ENCODE peak calls at places on chromosomes 1 and 21, in seven cellular contexts. U is mesenchymal stem cell, D is IMR-90, Y is mesendoderm, C is H9, O is H1, R is trophoblast cell. W is an unnamed sample.

GRCh38 chr1:102191723-102192122 is 195.0 kb upstream of the OLFM3 start:
- DNase-seq in U (peak), D (no peak), Y (peak), C (peak), O (no peak), R (peak), W (peak)

GRCh38 chr1:62912028-62912638 is 128.2 kb downstream of the ATG4C start:
- DNase-seq in U (peak), D (peak), Y (peak), C (no peak), O (no peak), R (peak), W (no peak)

GRCh38 chr1:67883069-67883468 is 49.8 kb upstream of the GNG12 start:
- DNase-seq in U (no peak), D (peak), Y (no peak), C (no peak), O (no peak), R (no peak), W (no peak)

GRCh38 chr1:172154571-172154970 is 265.9 kb upstream of the C1orf105 start:
- DNase-seq in U (peak), D (peak), Y (no peak), C (no peak), O (no peak), R (no peak), W (no peak)

GRCh38 chr1:206021796-206022365 is 1.8 kb downstream of the CTSE start:
- DNase-seq in U (no peak), D (peak), Y (no peak), C (no peak), O (no peak), R (no peak), W (no peak)

GRCh38 chr1:92038695-92039346 is 9.0 kb downstream of the EPHX4 start:
- DNase-seq in U (no peak), D (peak), Y (no peak), C (no peak), O (no peak), R (peak), W (no peak)

GRCh38 chr1:192604979-192605620 is 29.5 kb downstream of the RGS1 start:
- DNase-seq in U (peak), D (no peak), Y (no peak), C (no peak), O (no peak), R (no peak), W (no peak)

GRCh38 chr21:33654412-33654811 is 12.1 kb downstream of the ITSN1 start:
- DNase-seq in U (no peak), D (no peak), Y (no peak), C (no peak), O (no peak), R (no peak), W (no peak)

GRCh38 chr1:179447489-179447888 is 81.7 kb downstream of the AXDND1 start:
- DNase-seq in U (no peak), D (peak), Y (peak), C (peak), O (peak), R (peak), W (no peak)

GRCh38 chr1:171740356-171740863 is 1.5 kb downstream of the VAMP4 start:
- DNase-seq in U (peak), D (peak), Y (no peak), C (no peak), O (no peak), R (no peak), W (no peak)

GRCh38 chr1:119632103-119632490 is 16.0 kb downstream of the ZNF697 start:
- DNase-seq in U (no peak), D (no peak), Y (no peak), C (no peak), O (no peak), R (no peak), W (no peak)

GRCh38 chr1:178284059-178284458 is 190.2 kb downstream of the RASAL2 start:
- DNase-seq in U (peak), D (no peak), Y (no peak), C (no peak), O (no peak), R (no peak), W (no peak)

GRCh38 chr1:201454568-201454967 is 14.4 kb downstream of the PHLDA3 start:
- DNase-seq in U (no peak), D (no peak), Y (no peak), C (no peak), O (no peak), R (no peak), W (no peak)

GRCh38 chr1:64150729-64151128 is 52.7 kb upstream of the UBE2U start:
- DNase-seq in U (no peak), D (no peak), Y (no peak), C (no peak), O (no peak), R (no peak), W (no peak)

GRCh38 chr1:94986783-94987182 is 59.9 kb upstream of the CNN3 start:
- DNase-seq in U (no peak), D (peak), Y (no peak), C (no peak), O (no peak), R (no peak), W (no peak)

GRCh38 chr1:33161061-33161681 is 20.7 kb downstream of the TRIM62 start:
- DNase-seq in U (no peak), D (peak), Y (no peak), C (no peak), O (no peak), R (no peak), W (peak)

GRCh38 chr1:27772581-27772931 is 463 bp upstream of the STX12 start:
- DNase-seq in U (no peak), D (no peak), Y (no peak), C (no peak), O (no peak), R (no peak), W (no peak)

GRCh38 chr1:25694167-25694566 is 77.6 kb downstream of the MAN1C1 start:
- DNase-seq in U (peak), D (no peak), Y (no peak), C (peak), O (no peak), R (no peak), W (no peak)

GRCh38 chr1:159250817-159251216 is 46.1 kb downstream of the ACKR1 start:
- DNase-seq in U (no peak), D (no peak), Y (peak), C (peak), O (peak), R (no peak), W (peak)

GRCh38 chr1:15919316-15919715 is 56.6 kb downstream of the ZBTB17 start:
- DNase-seq in U (peak), D (peak), Y (peak), C (no peak), O (no peak), R (peak), W (no peak)

GRCh38 chr1:162561616-162562451 is at the start of gene UAP1:
- DNase-seq in U (no peak), D (no peak), Y (peak), C (peak), O (peak), R (no peak), W (no peak)

GRCh38 chr21:21860888-21861287 is 862.7 kb downstream of the NCAM2 start:
- DNase-seq in U (peak), D (peak), Y (peak), C (no peak), O (no peak), R (peak), W (no peak)

GRCh38 chr1:27607239-27607804 is 3.4 kb upstream of the AHDC1 start:
- DNase-seq in U (peak), D (no peak), Y (peak), C (peak), O (peak), R (no peak), W (peak)

GRCh38 chr1:243322326-243322725 is 66.5 kb downstream of the SDCCAG8 start:
- DNase-seq in U (no peak), D (no peak), Y (no peak), C (no peak), O (no peak), R (no peak), W (no peak)

GRCh38 chr1:160104520-160104885 is 6.1 kb upstream of the IGSF8 start:
- DNase-seq in U (no peak), D (no peak), Y (no peak), C (no peak), O (no peak), R (no peak), W (no peak)

GRCh38 chr1:162918111-162918754 is 57.3 kb upstream of the CCDC190 start:
- DNase-seq in U (no peak), D (no peak), Y (no peak), C (no peak), O (no peak), R (no peak), W (no peak)

GRCh38 chr1:40305451-40305850 is 11.6 kb downstream of the COL9A2 start:
- DNase-seq in U (no peak), D (no peak), Y (no peak), C (peak), O (no peak), R (no peak), W (no peak)

GRCh38 chr1:26038477-26038876 is 7.4 kb downstream of the SLC30A2 start:
- DNase-seq in U (no peak), D (no peak), Y (no peak), C (no peak), O (no peak), R (no peak), W (no peak)

GRCh38 chr21:39156024-39156423 is 27.2 kb downstream of the PSMG1 start:
- DNase-seq in U (no peak), D (peak), Y (no peak), C (no peak), O (no peak), R (no peak), W (no peak)

GRCh38 chr21:44353200-44353970 is at the start of gene TRPM2:
- DNase-seq in U (no peak), D (no peak), Y (no peak), C (no peak), O (no peak), R (peak), W (no peak)

GRCh38 chr1:15070145-15070748 is 83.3 kb upstream of the TMEM51 start:
- DNase-seq in U (no peak), D (no peak), Y (no peak), C (no peak), O (no peak), R (no peak), W (no peak)

GRCh38 chr1:116984406-116985160 is 17.0 kb upstream of the CD101 start:
- DNase-seq in U (no peak), D (no peak), Y (no peak), C (no peak), O (no peak), R (no peak), W (no peak)

GRCh38 chr1:1021010-1021845 is 1.3 kb downstream of the AGRN start:
- DNase-seq in U (peak), D (peak), Y (peak), C (no peak), O (no peak), R (no peak), W (no peak)

GRCh38 chr1:2107586-2108212 is 57.5 kb downstream of the PRKCZ start:
- DNase-seq in U (no peak), D (no peak), Y (no peak), C (no peak), O (no peak), R (no peak), W (no peak)

GRCh38 chr1:20921285-20921684 is 134.2 kb upstream of the HP1BP3 start:
- DNase-seq in U (peak), D (peak), Y (peak), C (no peak), O (no peak), R (no peak), W (no peak)

GRCh38 chr21:42568834-42569731 is 55.4 kb downstream of the SLC37A1 start:
- DNase-seq in U (no peak), D (no peak), Y (no peak), C (no peak), O (no peak), R (no peak), W (no peak)

GRCh38 chr21:42571391-42572150 is 57.9 kb downstream of the SLC37A1 start:
- DNase-seq in U (no peak), D (no peak), Y (no peak), C (no peak), O (no peak), R (no peak), W (no peak)

GRCh38 chr21:42570362-42570761 is 56.7 kb downstream of the SLC37A1 start:
- DNase-seq in U (no peak), D (no peak), Y (no peak), C (no peak), O (no peak), R (no peak), W (no peak)

GRCh38 chr21:42569732-42570301 is 56.2 kb downstream of the SLC37A1 start:
- DNase-seq in U (no peak), D (no peak), Y (no peak), C (no peak), O (no peak), R (no peak), W (no peak)

DNA sequence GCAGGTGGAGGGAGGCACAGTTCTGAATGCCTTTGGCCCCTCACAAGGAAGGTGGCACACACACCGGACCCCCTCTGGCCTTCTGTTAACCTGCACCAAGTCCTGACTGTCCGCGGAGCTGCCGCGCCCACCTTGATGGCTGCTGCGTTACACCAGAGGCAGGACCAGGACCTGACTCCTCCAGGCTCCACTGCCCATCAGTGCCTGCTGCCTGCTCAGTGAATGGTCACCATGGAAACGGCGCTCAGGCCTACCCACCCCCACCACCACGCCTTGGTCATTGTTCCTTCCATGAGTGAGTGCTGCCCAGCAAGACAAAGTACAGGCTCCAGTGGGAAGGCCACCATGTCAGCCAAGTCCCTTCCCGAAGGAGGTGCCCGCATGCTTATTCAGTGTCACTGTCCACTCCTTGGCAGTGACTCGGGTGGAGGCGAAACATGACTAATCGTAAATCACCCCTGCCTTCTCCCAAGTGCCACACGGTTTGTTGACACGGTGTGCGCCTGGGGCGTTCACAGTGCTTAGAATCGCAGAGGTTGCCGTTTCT is 57.3 kb downstream of the SLC37A1 start:
- DNase-seq in U (no peak), D (no peak), Y (peak), C (no peak), O (no peak), R (no peak), W (peak)
- H2BK120ac ChIP-seq in U (no peak), D (no peak), Y (no peak), C (no peak), O (no peak), R (no peak), W (no peak)

GRCh38 chr1:17913326-17914115 is 158.4 kb downstream of the ACTL8 start:
- DNase-seq in U (no peak), D (no peak), Y (peak), C (peak), O (no peak), R (no peak), W (no peak)
- H2BK120ac ChIP-seq in U (no peak), D (no peak), Y (no peak), C (no peak), O (no peak), R (no peak), W (no peak)

DNA sequence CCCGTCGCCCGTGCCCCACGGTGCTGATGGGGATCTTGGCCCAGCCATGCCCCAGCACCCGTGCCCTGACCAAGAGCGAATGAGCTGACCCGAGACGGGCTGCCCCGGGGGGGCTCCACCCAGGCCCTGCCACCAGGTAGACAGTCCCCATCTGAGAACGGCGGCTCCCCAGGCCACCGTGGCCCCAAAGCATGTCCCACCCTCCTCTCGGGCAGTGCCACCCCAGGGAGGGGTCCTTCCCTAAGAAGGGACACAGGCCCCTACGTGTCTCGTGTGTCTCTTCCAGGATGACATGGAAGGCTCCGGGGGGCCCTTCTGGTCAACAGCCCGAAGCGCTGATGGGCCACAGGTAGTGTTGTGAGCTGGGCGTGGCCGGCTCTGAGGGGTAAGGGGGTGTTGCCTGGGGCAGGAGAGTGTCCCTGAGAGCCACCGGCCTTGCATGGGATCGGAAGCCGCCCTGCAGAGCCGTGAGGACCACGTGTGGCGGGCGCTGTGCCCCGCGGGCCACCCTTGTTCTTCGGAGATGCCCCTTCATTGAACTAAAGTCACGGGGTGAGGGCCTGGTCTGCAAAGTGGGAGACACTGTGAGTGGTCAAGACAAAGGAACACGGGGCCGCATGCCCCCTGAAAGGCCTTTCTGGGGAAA is 55.0 kb downstream of the SLC19A1 start:
- DNase-seq in U (no peak), D (no peak), Y (no peak), C (no peak), O (no peak), R (no peak), W (no peak)
- H2BK120ac ChIP-seq in U (no peak), D (no peak), Y (no peak), C (no peak), O (no peak), R (no peak), W (no peak)

GRCh38 chr1:154497026-154497806 is 4.8 kb upstream of the TDRD10 start:
- DNase-seq in U (peak), D (no peak), Y (peak), C (no peak), O (no peak), R (no peak), W (no peak)
- H2BK120ac ChIP-seq in U (no peak), D (no peak), Y (no peak), C (no peak), O (no peak), R (no peak), W (no peak)

DNA sequence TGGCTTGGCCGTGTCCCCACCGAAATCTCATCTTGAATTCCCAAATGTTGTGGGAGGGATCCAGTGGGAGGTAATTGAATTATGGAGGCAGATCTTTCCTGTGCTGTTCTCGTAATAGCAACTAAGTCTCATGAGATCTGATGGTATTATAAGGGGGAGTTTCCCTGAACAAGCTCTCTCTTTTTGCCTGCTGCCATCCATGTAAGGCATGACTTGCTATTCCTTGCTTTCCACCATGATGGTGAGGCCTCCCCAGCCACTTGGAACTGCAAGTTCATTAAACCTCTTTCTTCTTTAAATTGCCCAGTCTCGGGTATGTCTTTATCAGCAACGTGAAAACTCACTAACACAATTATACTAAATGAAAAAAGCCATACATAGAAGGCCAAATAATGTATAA is 101.3 kb upstream of the LYPLAL1 start:
- DNase-seq in U (no peak), D (no peak), Y (no peak), C (no peak), O (no peak), R (no peak), W (no peak)
- H2BK120ac ChIP-seq in U (no peak), D (no peak), Y (no peak), C (no peak), O (no peak), R (no peak), W (no peak)

GRCh38 chr1:110492573-110492972 is 26.4 kb downstream of the KCNA10 start:
- DNase-seq in U (no peak), D (no peak), Y (no peak), C (no peak), O (no peak), R (no peak), W (no peak)
- H2BK120ac ChIP-seq in U (no peak), D (no peak), Y (no peak), C (no peak), O (no peak), R (no peak), W (peak)

GRCh38 chr21:16022121-16022520 is 292.3 kb downstream of the USP25 start:
- DNase-seq in U (no peak), D (no peak), Y (no peak), C (no peak), O (no peak), R (no peak), W (no peak)

GRCh38 chr21:16020878-16021277 is 291.1 kb downstream of the USP25 start:
- DNase-seq in U (no peak), D (no peak), Y (no peak), C (no peak), O (no peak), R (no peak), W (no peak)
- H2BK120ac ChIP-seq in U (no peak), D (no peak), Y (no peak), C (no peak), O (no peak), R (no peak), W (no peak)